ENCODE peak calls at places on chromosomes 12 and 14, in nine cellular contexts. K, J, R, T, Q, B, W, L and C are unnamed samples. For H4K20me1, the result is how much of the 10 kb centered on the place peaks cover.

GRCh38 chr14:28785096-28785952 is 18.7 kb downstream of the FOXG1 start:
- DNase-seq in K (no peak), J (no peak), R (no peak), T (peak), Q (no peak), B (peak), W (peak), L (no peak), C (peak)

GRCh38 chr12:106284294-106285105 is 18.0 kb upstream of the TCP11L2 start:
- DNase-seq in K (no peak), J (no peak), R (no peak), T (peak), Q (no peak), B (no peak), W (no peak), L (no peak), C (peak)

GRCh38 chr12:124130717-124131670 is 158.0 kb downstream of the ZNF664 start:
- DNase-seq in K (no peak), J (no peak), R (no peak), T (no peak), Q (no peak), B (no peak), W (no peak), L (no peak), C (no peak)

GRCh38 chr12:43988838-43989560 is 153.1 kb downstream of the TMEM117 start:
- DNase-seq in K (no peak), J (peak), R (no peak), T (peak), Q (peak), B (peak), W (no peak), L (no peak), C (peak)

GRCh38 chr14:94129758-94130414 is 482 bp upstream of the IFI27L2 start:
- DNase-seq in K (peak), J (peak), R (no peak), T (peak), Q (peak), B (peak), W (peak), L (peak), C (peak)

GRCh38 chr14:92670967-92671366 is 77.5 kb downstream of the LGMN start:
- DNase-seq in K (no peak), J (no peak), R (no peak), T (peak), Q (no peak), B (peak), W (no peak), L (no peak), C (peak)

GRCh38 chr12:48938805-48939204 is 13.5 kb upstream of the FKBP11 start:
- DNase-seq in K (no peak), J (no peak), R (no peak), T (no peak), Q (no peak), B (no peak), W (no peak), L (no peak), C (no peak)

GRCh38 chr14:104552738-104553125 is 26.8 kb upstream of the C14orf180 start:
- DNase-seq in K (no peak), J (no peak), R (no peak), T (no peak), Q (no peak), B (no peak), W (no peak), L (no peak), C (no peak)

GRCh38 chr14:52798826-52799225 is 7.4 kb upstream of the GNPNAT1 start:
- DNase-seq in K (no peak), J (no peak), R (no peak), T (no peak), Q (no peak), B (no peak), W (no peak), L (no peak), C (no peak)
- H3K4me3 ChIP-seq in K (no peak), J (no peak), R (no peak), T (no peak), Q (no peak), B (no peak), W (no peak), L (no peak), C (no peak)

GRCh38 chr12:132444957-132445883 is 44.7 kb upstream of the FBRSL1 start:
- DNase-seq in K (no peak), J (no peak), R (no peak), T (no peak), Q (no peak), B (no peak), W (peak), L (peak), C (peak)
- H2AFZ ChIP-seq in K (no peak), J (peak), R (peak), T (no peak), Q (peak), B (peak), W (peak), L (peak), C (peak)

GRCh38 chr12:96360550-96360949 is 39.7 kb downstream of the CDK17 start:
- DNase-seq in K (no peak), J (no peak), R (no peak), T (no peak), Q (no peak), B (no peak), W (no peak), L (no peak), C (no peak)
- H4K20me1 ChIP-seq in K (under half), J (half or more), R (under half), T (under half), Q (under half), B (half or more), W (under half), L (half or more), C (under half)

GRCh38 chr12:96387981-96388380 is 12.3 kb downstream of the CDK17 start:
- DNase-seq in K (no peak), J (no peak), R (no peak), T (no peak), Q (no peak), B (no peak), W (no peak), L (no peak), C (no peak)

GRCh38 chr12:96386794-96387193 is 13.4 kb downstream of the CDK17 start:
- DNase-seq in K (no peak), J (no peak), R (no peak), T (no peak), Q (no peak), B (no peak), W (no peak), L (no peak), C (no peak)

GRCh38 chr12:96378319-96378718 is 21.9 kb downstream of the CDK17 start:
- DNase-seq in K (no peak), J (no peak), R (no peak), T (no peak), Q (no peak), B (no peak), W (no peak), L (no peak), C (no peak)

GRCh38 chr12:96383991-96384390 is 16.2 kb downstream of the CDK17 start:
- DNase-seq in K (no peak), J (peak), R (no peak), T (peak), Q (peak), B (no peak), W (no peak), L (no peak), C (peak)

DNA sequence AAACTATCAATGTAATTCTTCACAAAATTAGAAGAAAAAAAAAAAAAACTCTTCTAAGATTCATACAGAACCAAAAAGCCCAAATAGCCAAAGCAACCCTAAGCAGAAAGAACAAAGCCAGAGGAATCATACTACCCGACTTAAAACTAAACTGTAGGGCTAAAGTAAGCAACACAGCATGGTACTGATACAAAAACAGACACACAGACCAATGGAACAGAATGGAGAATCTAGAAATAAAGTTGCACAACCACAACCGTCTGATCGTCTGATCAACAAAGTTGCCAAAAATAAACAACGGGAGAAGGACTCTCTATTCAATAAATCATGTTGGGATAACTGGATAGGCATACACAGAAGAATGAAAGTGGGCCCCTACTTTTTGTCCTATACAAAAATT is 16.9 kb downstream of the CDK17 start:
- DNase-seq in K (no peak), J (no peak), R (no peak), T (no peak), Q (no peak), B (no peak), W (no peak), L (no peak), C (no peak)
- H3K4me3 ChIP-seq in K (no peak), J (no peak), R (no peak), T (no peak), Q (no peak), B (no peak), W (no peak), L (no peak), C (peak)

DNA sequence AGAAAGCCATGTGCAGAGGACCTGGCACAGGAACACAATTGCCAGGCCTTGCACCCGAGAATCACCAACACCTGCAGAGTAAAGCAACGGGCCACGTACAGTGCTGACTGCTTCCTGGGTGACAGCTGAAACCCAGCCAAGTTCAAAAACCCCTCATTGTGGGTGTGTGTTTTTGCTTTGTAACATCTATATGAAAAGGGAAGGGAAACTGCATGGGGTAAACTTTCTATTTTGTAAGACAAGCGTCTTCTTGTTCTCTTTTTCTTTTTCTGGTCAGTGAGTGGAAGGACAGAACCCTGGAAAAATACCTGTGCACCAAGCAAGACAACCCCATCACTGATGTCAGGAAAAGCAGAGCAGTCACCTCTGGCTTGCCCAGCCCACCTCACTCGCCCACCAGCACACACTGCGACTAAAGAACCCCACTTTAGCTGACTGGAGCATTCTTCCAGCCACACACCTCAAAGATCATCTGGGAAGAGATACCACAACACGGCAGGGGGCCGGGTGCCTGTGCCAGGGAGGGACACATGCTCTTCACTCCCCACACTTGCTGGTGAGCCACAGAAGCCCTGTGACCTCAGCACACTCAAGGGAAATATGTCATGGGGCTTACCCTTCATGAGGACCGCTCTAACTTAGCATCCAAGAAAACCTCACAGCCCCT is 172.3 kb downstream of the NDUFA12 start:
- DNase-seq in K (no peak), J (no peak), R (no peak), T (no peak), Q (no peak), B (no peak), W (no peak), L (peak), C (no peak)
- H2AFZ ChIP-seq in K (no peak), J (no peak), R (no peak), T (no peak), Q (no peak), B (no peak), W (no peak), L (peak), C (no peak)

GRCh38 chr12:116040412-116040811 is 237.1 kb downstream of the MED13L start:
- DNase-seq in K (no peak), J (peak), R (no peak), T (peak), Q (no peak), B (peak), W (no peak), L (no peak), C (peak)
- H4K20me1 ChIP-seq in K (under half), J (half or more), R (under half), T (under half), Q (under half), B (under half), W (under half), L (under half), C (under half)